ENCODE peak calls at places on chromosomes 1 and 21, in seven cellular contexts. B, Q, A, C, I, Y and K are unnamed samples.

GRCh38 chr1:117815926-117816325 is 113.5 kb downstream of the GDAP2 start:
- DNase-seq in B (peak), Q (no peak), A (no peak), C (no peak), I (no peak), Y (no peak), K (no peak)

GRCh38 chr1:117930173-117930447 is 571 bp downstream of the WDR3 start:
- DNase-seq in B (no peak), Q (no peak), A (no peak), C (no peak), I (no peak), Y (no peak), K (no peak)

GRCh38 chr1:26548841-26549240 is 19.3 kb downstream of the RPS6KA1 start:
- DNase-seq in B (no peak), Q (no peak), A (no peak), C (no peak), I (no peak), Y (no peak), K (no peak)

GRCh38 chr1:41558761-41559171 is 74.3 kb upstream of the EDN2 start:
- DNase-seq in B (no peak), Q (no peak), A (no peak), C (no peak), I (no peak), Y (peak), K (peak)

GRCh38 chr1:209190591-209191241 is 392.8 kb upstream of the CAMK1G start:
- DNase-seq in B (peak), Q (no peak), A (peak), C (peak), I (no peak), Y (peak), K (peak)

GRCh38 chr21:42301371-42302291 is 13.6 kb downstream of the TFF3 start:
- DNase-seq in B (no peak), Q (no peak), A (no peak), C (no peak), I (no peak), Y (peak), K (peak)

GRCh38 chr1:236893626-236894545 is 98.8 kb downstream of the MTR start:
- DNase-seq in B (no peak), Q (no peak), A (no peak), C (no peak), I (no peak), Y (peak), K (no peak)

GRCh38 chr1:203169770-203170520 is 5.7 kb downstream of the MYBPH start:
- DNase-seq in B (no peak), Q (no peak), A (no peak), C (no peak), I (no peak), Y (peak), K (peak)

GRCh38 chr1:206110161-206110560 is 7.0 kb downstream of the AVPR1B start:
- DNase-seq in B (no peak), Q (no peak), A (no peak), C (no peak), I (no peak), Y (no peak), K (no peak)

GRCh38 chr1:22503721-22504410 is 52.2 kb downstream of the ZBTB40 start:
- DNase-seq in B (no peak), Q (no peak), A (no peak), C (no peak), I (no peak), Y (no peak), K (no peak)

GRCh38 chr1:77378723-77379533 is 97.1 kb downstream of the AK5 start:
- DNase-seq in B (peak), Q (no peak), A (no peak), C (no peak), I (no peak), Y (no peak), K (no peak)

GRCh38 chr21:38646213-38646837 is 148.0 kb upstream of the ERG start:
- DNase-seq in B (no peak), Q (no peak), A (peak), C (peak), I (no peak), Y (no peak), K (no peak)

GRCh38 chr1:9127395-9128160 is 1.3 kb downstream of the GPR157 start:
- DNase-seq in B (no peak), Q (no peak), A (no peak), C (no peak), I (peak), Y (peak), K (peak)

GRCh38 chr1:198367296-198367695 is 173.2 kb downstream of the ATP6V1G3 start:
- DNase-seq in B (no peak), Q (no peak), A (no peak), C (no peak), I (no peak), Y (no peak), K (no peak)

GRCh38 chr21:45550552-45551210 is 8.4 kb upstream of the SLC19A1 start:
- DNase-seq in B (peak), Q (no peak), A (no peak), C (no peak), I (peak), Y (peak), K (peak)

GRCh38 chr21:33948096-33948950 is 32.7 kb upstream of the ATP5PO start:
- DNase-seq in B (peak), Q (peak), A (peak), C (no peak), I (peak), Y (peak), K (peak)

GRCh38 chr1:164382384-164382783 is 176.6 kb upstream of the PBX1 start:
- DNase-seq in B (peak), Q (no peak), A (no peak), C (no peak), I (no peak), Y (peak), K (no peak)

GRCh38 chr21:34345091-34345871 is 18.5 kb upstream of the KCNE2 start:
- DNase-seq in B (no peak), Q (no peak), A (no peak), C (peak), I (no peak), Y (peak), K (no peak)

GRCh38 chr1:216562383-216562782 is 139.1 kb upstream of the USH2A start:
- DNase-seq in B (peak), Q (no peak), A (no peak), C (no peak), I (no peak), Y (no peak), K (no peak)

GRCh38 chr1:231118704-231119453 is 43.0 kb upstream of the TRIM67 start:
- DNase-seq in B (peak), Q (no peak), A (no peak), C (no peak), I (no peak), Y (no peak), K (no peak)

GRCh38 chr1:9621032-9621431 is 30.5 kb upstream of the PIK3CD start:
- DNase-seq in B (no peak), Q (no peak), A (no peak), C (no peak), I (no peak), Y (no peak), K (no peak)

GRCh38 chr1:196393742-196394141 is 214.5 kb downstream of the KCNT2 start:
- DNase-seq in B (no peak), Q (no peak), A (no peak), C (peak), I (no peak), Y (no peak), K (no peak)

GRCh38 chr1:36384542-36385409 is 948 bp downstream of the STK40 start:
- DNase-seq in B (peak), Q (peak), A (peak), C (no peak), I (peak), Y (peak), K (peak)

GRCh38 chr1:165928075-165928731 is 100.8 kb downstream of the UCK2 start:
- DNase-seq in B (peak), Q (no peak), A (peak), C (peak), I (no peak), Y (no peak), K (no peak)

GRCh38 chr1:160078392-160079195 is 2.7 kb upstream of the KCNJ9 start:
- DNase-seq in B (peak), Q (peak), A (peak), C (peak), I (no peak), Y (no peak), K (no peak)

GRCh38 chr1:228940931-228941330 is 205.7 kb downstream of the RHOU start:
- DNase-seq in B (no peak), Q (no peak), A (no peak), C (no peak), I (no peak), Y (no peak), K (no peak)

GRCh38 chr21:15841856-15842564 is 112.2 kb downstream of the USP25 start:
- DNase-seq in B (no peak), Q (no peak), A (peak), C (peak), I (no peak), Y (no peak), K (no peak)

GRCh38 chr1:17653728-17654351 is 101.3 kb upstream of the ACTL8 start:
- DNase-seq in B (peak), Q (no peak), A (peak), C (peak), I (no peak), Y (no peak), K (no peak)

GRCh38 chr1:177825276-177825903 is 144.5 kb downstream of the SEC16B start:
- DNase-seq in B (no peak), Q (no peak), A (no peak), C (no peak), I (no peak), Y (no peak), K (no peak)

GRCh38 chr1:77544845-77545244 is 137.6 kb downstream of the ZZZ3 start:
- DNase-seq in B (no peak), Q (no peak), A (no peak), C (no peak), I (no peak), Y (no peak), K (no peak)

GRCh38 chr1:214464303-214465287 is 86.8 kb downstream of the PTPN14 start:
- DNase-seq in B (no peak), Q (no peak), A (no peak), C (no peak), I (no peak), Y (peak), K (no peak)

GRCh38 chr1:172360511-172360910 is 60.0 kb upstream of the C1orf105 start:
- DNase-seq in B (peak), Q (no peak), A (no peak), C (no peak), I (no peak), Y (no peak), K (no peak)

GRCh38 chr1:242017580-242018233 is 18.8 kb upstream of the MAP1LC3C start:
- DNase-seq in B (peak), Q (no peak), A (peak), C (peak), I (peak), Y (no peak), K (peak)

GRCh38 chr1:58898739-58899580 is 115.1 kb upstream of the JUN start:
- DNase-seq in B (peak), Q (no peak), A (no peak), C (no peak), I (peak), Y (peak), K (no peak)

GRCh38 chr1:58902830-58903229 is 119.0 kb upstream of the JUN start:
- DNase-seq in B (no peak), Q (no peak), A (no peak), C (no peak), I (no peak), Y (no peak), K (no peak)

GRCh38 chr1:58899581-58900271 is 115.9 kb upstream of the JUN start:
- DNase-seq in B (no peak), Q (no peak), A (no peak), C (no peak), I (no peak), Y (no peak), K (no peak)

GRCh38 chr1:58901008-58901407 is 117.2 kb upstream of the JUN start:
- DNase-seq in B (no peak), Q (no peak), A (no peak), C (no peak), I (no peak), Y (no peak), K (no peak)

DNA sequence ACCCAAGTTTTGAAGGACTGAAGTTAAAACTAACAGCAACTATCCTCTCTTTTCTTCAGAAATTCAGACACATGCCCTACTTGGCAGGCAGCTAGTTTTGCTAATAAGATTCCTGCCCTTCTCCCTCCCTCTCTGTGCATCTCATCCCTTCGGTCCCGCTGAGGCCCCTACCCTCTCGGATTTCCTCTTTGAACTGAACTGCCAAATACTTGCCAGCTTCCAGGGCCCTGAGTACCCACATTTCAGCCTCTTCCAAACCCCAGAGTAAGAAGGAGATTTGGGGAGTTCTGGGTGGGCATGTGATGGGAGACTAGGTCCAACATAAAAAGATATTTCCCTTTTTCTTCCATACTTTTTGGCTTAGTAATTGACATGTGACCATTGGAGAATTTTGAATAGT is 116.6 kb upstream of the JUN start:
- DNase-seq in B (no peak), Q (no peak), A (no peak), C (no peak), I (no peak), Y (no peak), K (no peak)
- H3K27ac ChIP-seq in B (no peak), Q (no peak), A (no peak), C (no peak), I (peak), Y (peak), K (no peak)

DNA sequence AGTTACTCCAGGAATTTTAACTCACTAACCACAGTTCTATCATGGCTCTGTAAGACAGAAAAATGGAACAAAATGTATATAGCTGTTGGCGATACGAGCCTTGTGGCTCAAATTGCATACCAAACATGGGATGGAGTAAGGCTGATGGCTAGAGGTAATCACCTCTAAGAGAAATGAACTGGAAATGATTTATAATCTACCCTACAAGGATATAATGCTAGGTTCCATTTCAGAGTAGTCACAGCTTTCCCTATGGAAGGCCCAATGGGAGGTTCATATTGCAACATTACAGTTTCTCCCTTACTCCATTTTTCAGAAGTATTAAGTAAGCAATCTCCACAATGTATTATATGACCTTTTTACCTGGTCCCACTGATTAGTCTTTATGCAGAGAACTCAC is 61.6 kb downstream of the EDEM3 start:
- DNase-seq in B (no peak), Q (no peak), A (no peak), C (no peak), I (no peak), Y (no peak), K (no peak)
- H3K27ac ChIP-seq in B (no peak), Q (no peak), A (no peak), C (no peak), I (no peak), Y (no peak), K (no peak)

GRCh38 chr1:59215766-59216291 is 81.1 kb upstream of the FGGY start:
- DNase-seq in B (no peak), Q (no peak), A (no peak), C (no peak), I (no peak), Y (no peak), K (no peak)
- H3K27ac ChIP-seq in B (no peak), Q (no peak), A (no peak), C (no peak), I (no peak), Y (no peak), K (no peak)

GRCh38 chr1:208179303-208179702 is 64.9 kb downstream of the PLXNA2 start:
- DNase-seq in B (peak), Q (no peak), A (no peak), C (no peak), I (peak), Y (peak), K (no peak)
- H3K27ac ChIP-seq in B (no peak), Q (no peak), A (peak), C (no peak), I (peak), Y (peak), K (no peak)